ENCODE peak calls at places on chromosomes 13 and 19, in five cellular contexts. One of them, this sample, is unnamed.

GRCh38 chr19:39736088-39736487 is 1.7 kb downstream of the CLC start:
- DNase-seq in EL: no peak
- DNase-seq in T-helper 9 cell: no peak
- DNase-seq in hippocampal formation: no peak
- DNase-seq in A549: no peak
- DNase-seq in this sample: no peak

GRCh38 chr19:30539315-30539714 is 167.1 kb downstream of the ZNF536 start:
- DNase-seq in EL: no peak
- DNase-seq in T-helper 9 cell: no peak
- DNase-seq in hippocampal formation: no peak
- DNase-seq in A549: no peak
- DNase-seq in this sample: no peak

GRCh38 chr13:84352946-84353345 is 470.7 kb upstream of the SLITRK1 start:
- DNase-seq in hippocampal formation: no peak
- DNase-seq in EL: peak; percentile 47
- DNase-seq in A549: no peak
- DNase-seq in T-helper 9 cell: no peak
- DNase-seq in this sample: no peak

GRCh38 chr13:41842029-41842428 is 118.9 kb downstream of the VWA8 start:
- DNase-seq in A549: no peak
- DNase-seq in T-helper 9 cell: no peak
- DNase-seq in EL: peak; percentile 42
- DNase-seq in hippocampal formation: no peak
- DNase-seq in this sample: no peak

GRCh38 chr13:70162141-70162540 is 53.9 kb upstream of the KLHL1 start:
- DNase-seq in EL: no peak
- DNase-seq in T-helper 9 cell: no peak
- DNase-seq in hippocampal formation: no peak
- DNase-seq in A549: no peak
- DNase-seq in this sample: no peak

GRCh38 chr13:28440774-28441532 is 54.0 kb downstream of the FLT1 start:
- DNase-seq in EL: no peak
- DNase-seq in hippocampal formation: no peak
- DNase-seq in T-helper 9 cell: no peak
- DNase-seq in A549: no peak
- DNase-seq in this sample: no peak

GRCh38 chr19:1428738-1429391 is 9.3 kb upstream of the RPS15 start:
- DNase-seq in EL: no peak
- DNase-seq in hippocampal formation: no peak
- DNase-seq in T-helper 9 cell: no peak
- DNase-seq in A549: no peak
- DNase-seq in this sample: no peak

GRCh38 chr19:22945560-22945959 is 57.4 kb downstream of the ZNF728 start:
- DNase-seq in EL: no peak
- DNase-seq in T-helper 9 cell: no peak
- DNase-seq in A549: no peak
- DNase-seq in hippocampal formation: no peak
- DNase-seq in this sample: no peak

GRCh38 chr13:53104120-53104519 is 75.5 kb downstream of the OLFM4 start:
- DNase-seq in T-helper 9 cell: no peak
- DNase-seq in hippocampal formation: no peak
- DNase-seq in EL: no peak
- DNase-seq in A549: no peak
- DNase-seq in this sample: no peak

GRCh38 chr13:43516401-43516826 is 270.4 kb downstream of the ENOX1 start:
- DNase-seq in A549: no peak
- DNase-seq in T-helper 9 cell: no peak
- DNase-seq in EL: peak; percentile 24
- DNase-seq in hippocampal formation: no peak
- DNase-seq in this sample: no peak

GRCh38 chr13:27868639-27869435 is 51.0 kb upstream of the PDX1 start:
- DNase-seq in EL: peak; percentile 6
- DNase-seq in T-helper 9 cell: no peak
- DNase-seq in A549: no peak
- DNase-seq in hippocampal formation: no peak
- DNase-seq in this sample: no peak

GRCh38 chr19:48372904-48373303 is 8.7 kb downstream of the SYNGR4 start:
- DNase-seq in hippocampal formation: no peak
- DNase-seq in EL: no peak
- DNase-seq in T-helper 9 cell: no peak
- DNase-seq in A549: no peak
- DNase-seq in this sample: peak; percentile 86

This sample was measured in NCI-H1092.